ENCODE peak calls at places on chromosomes 3 and 15, in seven cellular contexts. Z, L, A, T, N, B and C are unnamed samples.
A peak's percentile ranks its signal among the peaks of the same experiment; 100 is the strongest.

GRCh38 chr15:66803182-66803729 is 101.2 kb downstream of the SMAD6 start:
- DNase-seq in A (peak; percentile 95), B (peak; percentile 97), N (peak; percentile 85), Z (peak; percentile 96), T (no peak), L (peak; percentile 95), C (peak; percentile 98)

GRCh38 chr3:144921710-144922109 is 950.1 kb downstream of the DIPK2A start:
- DNase-seq in N (no peak), B (no peak), T (no peak), L (no peak), A (no peak), Z (no peak), C (peak; percentile 51)

GRCh38 chr3:124352143-124352528 is 360.2 kb upstream of the ROPN1 start:
- DNase-seq in N (no peak), L (no peak), Z (no peak), T (no peak), B (no peak), A (no peak), C (no peak)

GRCh38 chr3:20104167-20104661 is 64.0 kb downstream of the KAT2B start:
- DNase-seq in B (no peak), Z (no peak), A (no peak), L (no peak), T (no peak), N (no peak), C (no peak)

GRCh38 chr15:81071130-81071529 is 62.9 kb upstream of the CFAP161 start:
- DNase-seq in L (no peak), N (no peak), A (peak; percentile 56), T (no peak), B (peak; percentile 53), Z (no peak), C (no peak)

GRCh38 chr3:4426261-4426781 is 40.7 kb downstream of the SUMF1 start:
- DNase-seq in L (no peak), B (peak; percentile 46), T (no peak), Z (no peak), A (peak; percentile 29), N (no peak), C (no peak)

GRCh38 chr3:50516048-50516871 is 12.8 kb upstream of the CACNA2D2 start:
- DNase-seq in Z (no peak), A (no peak), L (no peak), B (no peak), N (peak; percentile 94), T (no peak), C (no peak)

GRCh38 chr3:18443670-18444596 is 18.8 kb upstream of the SATB1 start:
- DNase-seq in N (peak; percentile 50), Z (peak; percentile 73), T (no peak), L (no peak), A (no peak), B (no peak), C (no peak)

GRCh38 chr3:150599611-150600297 is 3.4 kb upstream of the SELENOT start:
- DNase-seq in A (peak; percentile 87), L (no peak), N (no peak), T (no peak), Z (no peak), B (peak; percentile 85), C (no peak)
- H3K4me3 ChIP-seq in A (no peak overlapping the region), L (no peak overlapping the region), N (no peak overlapping the region), T (peak overlapping the region; percentile 88), Z (no peak overlapping the region), B (no peak overlapping the region), C (no peak overlapping the region)

GRCh38 chr3:183327343-183327742 is 74.3 kb downstream of the B3GNT5 start:
- DNase-seq in L (no peak), T (no peak), Z (no peak), N (no peak), A (no peak), B (no peak), C (no peak)
- TF ChIP-seq CTCF in L (no peak), T (no peak), Z (no peak), N (no peak), A (no peak), B (no peak), C (no peak)

GRCh38 chr3:178318440-178318839 is 217.8 kb upstream of the KCNMB2 start:
- DNase-seq in N (no peak), B (no peak), Z (no peak), L (no peak), T (no peak), A (no peak), C (no peak)
- H3K4me3 ChIP-seq in N (no peak overlapping the region), B (no peak overlapping the region), Z (no peak overlapping the region), L (no peak overlapping the region), T (no peak overlapping the region), A (no peak overlapping the region), C (no peak overlapping the region)

GRCh38 chr3:8990266-8991215 is 27.3 kb upstream of the RAD18 start:
- DNase-seq in T (no peak), N (no peak), L (no peak), B (peak; percentile 29), A (peak; percentile 45), Z (peak; percentile 69), C (no peak)
- TF ChIP-seq CTCF in T (no peak), N (no peak), L (no peak), B (no peak), A (no peak), Z (no peak), C (no peak)

DNA sequence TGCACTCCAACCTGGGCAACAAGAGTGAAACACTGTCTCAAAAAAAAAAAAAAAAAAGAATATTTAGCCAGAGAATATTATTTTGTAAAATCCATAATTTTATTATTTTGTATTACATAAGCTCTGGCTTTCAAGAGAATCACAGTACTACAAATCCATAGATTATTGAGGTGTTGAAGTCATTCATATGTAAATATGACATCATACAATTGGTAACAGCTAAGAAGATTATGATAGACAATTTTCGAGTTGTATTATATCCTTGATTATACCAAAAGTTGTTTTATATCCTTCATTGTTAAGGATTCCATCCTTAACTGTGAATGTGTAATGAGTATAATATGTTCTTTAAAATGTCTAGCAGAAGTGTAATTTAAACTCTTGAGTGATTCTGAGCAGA is 3.7 kb downstream of the MLF1 start:
- DNase-seq in B (no peak), N (no peak), L (no peak), A (no peak), T (no peak), Z (no peak), C (no peak)
- H3K4me3 ChIP-seq in B (no peak overlapping the region), N (no peak overlapping the region), L (no peak overlapping the region), A (no peak overlapping the region), T (no peak overlapping the region), Z (no peak overlapping the region), C (no peak overlapping the region)

GRCh38 chr15:28105224-28105791 is 6.2 kb upstream of the OCA2 start:
- DNase-seq in T (no peak), Z (peak; percentile 50), A (no peak), N (no peak), L (no peak), B (no peak), C (no peak)
- TF ChIP-seq CTCF in T (no peak), Z (no peak), A (no peak), N (no peak), L (no peak), B (no peak), C (no peak)